ENCODE peak calls at places on chromosomes 13 and 19, in nine cellular contexts. One of them, this sample, is unnamed.

GRCh38 chr19:36775768-36776167 is 3.2 kb upstream of the ZNF850 start:
- DNase-seq in endothelial cell of umbilical vein: peak; percentile 29
- DNase-seq in CD8-positive, alpha-beta T cell: no peak
- DNase-seq in pancreas: peak; percentile 11
- DNase-seq in C1 segment of cervical spinal cord: peak; percentile 14
- DNase-seq in NCI-H1694 treated with DMSO at 0.1 percent for 48 hours: no peak
- DNase-seq in Daoy: no peak
- DNase-seq in AG08395: no peak
- DNase-seq in iris pigment epithelial cell: peak; percentile 27
- DNase-seq in this sample: no peak

GRCh38 chr19:43450545-43450997 is 14.8 kb downstream of the LYPD3 start:
- DNase-seq in pancreas: no peak
- DNase-seq in CD8-positive, alpha-beta T cell: no peak
- DNase-seq in AG08395: peak; percentile 61
- DNase-seq in C1 segment of cervical spinal cord: no peak
- DNase-seq in iris pigment epithelial cell: peak; percentile 74
- DNase-seq in endothelial cell of umbilical vein: no peak
- DNase-seq in Daoy: peak; percentile 51
- DNase-seq in NCI-H1694 treated with DMSO at 0.1 percent for 48 hours: no peak
- DNase-seq in this sample: no peak

GRCh38 chr13:33004454-33004853 is 11.8 kb upstream of the KL start:
- DNase-seq in AG08395: no peak
- DNase-seq in NCI-H1694 treated with DMSO at 0.1 percent for 48 hours: no peak
- DNase-seq in endothelial cell of umbilical vein: peak; percentile 32
- DNase-seq in pancreas: no peak
- DNase-seq in iris pigment epithelial cell: peak; percentile 21
- DNase-seq in CD8-positive, alpha-beta T cell: no peak
- DNase-seq in C1 segment of cervical spinal cord: no peak
- DNase-seq in Daoy: no peak
- DNase-seq in this sample: no peak

GRCh38 chr13:94658926-94659649 is 53.3 kb downstream of the SOX21 start:
- DNase-seq in Daoy: no peak
- DNase-seq in NCI-H1694 treated with DMSO at 0.1 percent for 48 hours: no peak
- DNase-seq in iris pigment epithelial cell: peak; percentile 11
- DNase-seq in C1 segment of cervical spinal cord: no peak
- DNase-seq in CD8-positive, alpha-beta T cell: no peak
- DNase-seq in endothelial cell of umbilical vein: peak; percentile 33
- DNase-seq in AG08395: no peak
- DNase-seq in pancreas: no peak
- DNase-seq in this sample: no peak

GRCh38 chr19:49978324-49978723 is 17.4 kb upstream of the SIGLEC11 start:
- DNase-seq in AG08395: no peak
- DNase-seq in CD8-positive, alpha-beta T cell: no peak
- DNase-seq in Daoy: no peak
- DNase-seq in endothelial cell of umbilical vein: no peak
- DNase-seq in C1 segment of cervical spinal cord: no peak
- DNase-seq in pancreas: no peak
- DNase-seq in iris pigment epithelial cell: no peak
- DNase-seq in NCI-H1694 treated with DMSO at 0.1 percent for 48 hours: no peak
- DNase-seq in this sample: no peak

GRCh38 chr19:11451942-11452813 is 16.7 kb downstream of the PRKCSH start:
- DNase-seq in CD8-positive, alpha-beta T cell: no peak
- DNase-seq in C1 segment of cervical spinal cord: no peak
- DNase-seq in AG08395: no peak
- DNase-seq in endothelial cell of umbilical vein: no peak
- DNase-seq in pancreas: no peak
- DNase-seq in NCI-H1694 treated with DMSO at 0.1 percent for 48 hours: no peak
- DNase-seq in Daoy: no peak
- DNase-seq in iris pigment epithelial cell: no peak
- DNase-seq in this sample: no peak

GRCh38 chr19:49333426-49334288 is 1.5 kb upstream of the CD37 start:
- DNase-seq in C1 segment of cervical spinal cord: no peak
- DNase-seq in CD8-positive, alpha-beta T cell: peak; percentile 80
- DNase-seq in Daoy: no peak
- DNase-seq in AG08395: no peak
- DNase-seq in iris pigment epithelial cell: peak; percentile 39
- DNase-seq in endothelial cell of umbilical vein: no peak
- DNase-seq in NCI-H1694 treated with DMSO at 0.1 percent for 48 hours: no peak
- DNase-seq in pancreas: no peak
- DNase-seq in this sample: peak; percentile 36

GRCh38 chr13:36001561-36001960 is 129.6 kb downstream of the DCLK1 start:
- DNase-seq in AG08395: no peak
- DNase-seq in C1 segment of cervical spinal cord: no peak
- DNase-seq in endothelial cell of umbilical vein: no peak
- DNase-seq in iris pigment epithelial cell: no peak
- DNase-seq in CD8-positive, alpha-beta T cell: no peak
- DNase-seq in NCI-H1694 treated with DMSO at 0.1 percent for 48 hours: no peak
- DNase-seq in pancreas: no peak
- DNase-seq in Daoy: no peak
- DNase-seq in this sample: no peak

GRCh38 chr19:35908977-35909683 is 1.0 kb upstream of the TYROBP start:
- DNase-seq in CD8-positive, alpha-beta T cell: peak; percentile 29
- DNase-seq in iris pigment epithelial cell: no peak
- DNase-seq in Daoy: no peak
- DNase-seq in endothelial cell of umbilical vein: no peak
- DNase-seq in pancreas: no peak
- DNase-seq in NCI-H1694 treated with DMSO at 0.1 percent for 48 hours: peak; percentile 9
- DNase-seq in AG08395: no peak
- DNase-seq in C1 segment of cervical spinal cord: peak; percentile 73
- DNase-seq in this sample: peak; percentile 56

GRCh38 chr19:19427935-19428334 is 22.5 kb downstream of the GATAD2A start:
- DNase-seq in CD8-positive, alpha-beta T cell: no peak
- DNase-seq in pancreas: no peak
- DNase-seq in endothelial cell of umbilical vein: no peak
- DNase-seq in NCI-H1694 treated with DMSO at 0.1 percent for 48 hours: no peak
- DNase-seq in iris pigment epithelial cell: no peak
- DNase-seq in AG08395: no peak
- DNase-seq in C1 segment of cervical spinal cord: no peak
- DNase-seq in Daoy: no peak
- DNase-seq in this sample: no peak

GRCh38 chr13:110676511-110677204 is 29.3 kb downstream of the CARS2 start:
- DNase-seq in pancreas: peak; percentile 54
- DNase-seq in AG08395: no peak
- DNase-seq in CD8-positive, alpha-beta T cell: no peak
- DNase-seq in C1 segment of cervical spinal cord: no peak
- DNase-seq in NCI-H1694 treated with DMSO at 0.1 percent for 48 hours: no peak
- DNase-seq in endothelial cell of umbilical vein: no peak
- DNase-seq in Daoy: no peak
- DNase-seq in iris pigment epithelial cell: no peak
- DNase-seq in this sample: no peak

GRCh38 chr19:719636-720377 is 11.1 kb downstream of the PALM start:
- DNase-seq in Daoy: no peak
- DNase-seq in C1 segment of cervical spinal cord: peak; percentile 32
- DNase-seq in CD8-positive, alpha-beta T cell: no peak
- DNase-seq in AG08395: no peak
- DNase-seq in endothelial cell of umbilical vein: no peak
- DNase-seq in pancreas: no peak
- DNase-seq in NCI-H1694 treated with DMSO at 0.1 percent for 48 hours: no peak
- DNase-seq in iris pigment epithelial cell: no peak
- DNase-seq in this sample: no peak

GRCh38 chr13:24128112-24128511 is 32.4 kb upstream of the SPATA13 start:
- DNase-seq in Daoy: no peak
- DNase-seq in endothelial cell of umbilical vein: no peak
- DNase-seq in iris pigment epithelial cell: no peak
- DNase-seq in C1 segment of cervical spinal cord: no peak
- DNase-seq in AG08395: no peak
- DNase-seq in CD8-positive, alpha-beta T cell: no peak
- DNase-seq in pancreas: no peak
- DNase-seq in NCI-H1694 treated with DMSO at 0.1 percent for 48 hours: no peak
- DNase-seq in this sample: no peak

GRCh38 chr19:45005787-45006186 is 4.5 kb downstream of the RELB start:
- DNase-seq in NCI-H1694 treated with DMSO at 0.1 percent for 48 hours: no peak
- DNase-seq in AG08395: no peak
- DNase-seq in Daoy: no peak
- DNase-seq in CD8-positive, alpha-beta T cell: no peak
- DNase-seq in pancreas: no peak
- DNase-seq in C1 segment of cervical spinal cord: no peak
- DNase-seq in iris pigment epithelial cell: no peak
- DNase-seq in endothelial cell of umbilical vein: no peak
- DNase-seq in this sample: peak; percentile 67

GRCh38 chr13:69264362-69265334 is 843.0 kb upstream of the ATXN8OS start:
- DNase-seq in CD8-positive, alpha-beta T cell: no peak
- DNase-seq in AG08395: no peak
- DNase-seq in Daoy: peak; percentile 5
- DNase-seq in C1 segment of cervical spinal cord: no peak
- DNase-seq in endothelial cell of umbilical vein: no peak
- DNase-seq in pancreas: no peak
- DNase-seq in NCI-H1694 treated with DMSO at 0.1 percent for 48 hours: no peak
- DNase-seq in iris pigment epithelial cell: no peak
- DNase-seq in this sample: no peak

GRCh38 chr13:86974995-86975328 is 696.2 kb upstream of the SLITRK5 start:
- DNase-seq in iris pigment epithelial cell: no peak
- DNase-seq in CD8-positive, alpha-beta T cell: no peak
- DNase-seq in AG08395: no peak
- DNase-seq in C1 segment of cervical spinal cord: no peak
- DNase-seq in pancreas: no peak
- DNase-seq in NCI-H1694 treated with DMSO at 0.1 percent for 48 hours: no peak
- DNase-seq in Daoy: no peak
- DNase-seq in endothelial cell of umbilical vein: no peak
- DNase-seq in this sample: no peak

GRCh38 chr19:8421484-8422461 is 8.7 kb downstream of the MARCHF2 start:
- DNase-seq in AG08395: no peak
- DNase-seq in pancreas: peak; percentile 32
- DNase-seq in CD8-positive, alpha-beta T cell: no peak
- DNase-seq in iris pigment epithelial cell: no peak
- DNase-seq in C1 segment of cervical spinal cord: no peak
- DNase-seq in endothelial cell of umbilical vein: no peak
- DNase-seq in Daoy: no peak
- DNase-seq in NCI-H1694 treated with DMSO at 0.1 percent for 48 hours: no peak
- DNase-seq in this sample: no peak

This sample was measured in colonic mucosa.